ENCODE peak calls at places on chromosomes 11 and 22, in four cellular contexts. A is psoas muscle, H is aorta, L is stomach. Y is an unnamed sample. For H3K27me3, the result is how much of the 10 kb centered on the place peaks cover.

GRCh38 chr22:43925433-43926348 is 2.1 kb downstream of the PNPLA3 start:
- DNase-seq in A (peak), H (no peak), L (no peak), Y (peak)

GRCh38 chr11:71433648-71434450 is 14.3 kb downstream of the DHCR7 start:
- DNase-seq in A (no peak), H (no peak), L (peak), Y (peak)

GRCh38 chr22:17990942-17991341 is 33.4 kb downstream of the MICAL3 start:
- DNase-seq in A (no peak), H (no peak), L (no peak), Y (no peak)

GRCh38 chr11:4025957-4026324 is 68.7 kb upstream of the RRM1 start:
- DNase-seq in A (no peak), H (no peak), L (no peak), Y (no peak)

GRCh38 chr11:114026355-114026754 is 33.2 kb upstream of the ZBTB16 start:
- DNase-seq in A (no peak), H (no peak), L (no peak), Y (no peak)

GRCh38 chr11:105132716-105133511 is 6.7 kb downstream of the CARD18 start:
- DNase-seq in A (no peak), H (no peak), L (no peak), Y (no peak)

GRCh38 chr11:70549796-70550195 is 151.5 kb downstream of the CTTN start:
- DNase-seq in A (peak), H (peak), L (no peak), Y (no peak)

GRCh38 chr11:112281776-112282175 is 21.1 kb upstream of the PLET1 start:
- DNase-seq in A (no peak), H (no peak), L (no peak), Y (no peak)

GRCh38 chr11:27995082-27995481 is 112.9 kb downstream of the KIF18A start:
- DNase-seq in A (no peak), H (no peak), L (no peak), Y (no peak)

GRCh38 chr11:36009469-36009868 is 65.6 kb downstream of the LDLRAD3 start:
- DNase-seq in A (no peak), H (no peak), L (no peak), Y (no peak)

GRCh38 chr11:120065176-120065575 is 72.7 kb downstream of the TRIM29 start:
- DNase-seq in A (no peak), H (no peak), L (no peak), Y (no peak)

GRCh38 chr11:125941606-125942275 is 4.1 kb upstream of the VSIG10L2 start:
- DNase-seq in A (peak), H (peak), L (peak), Y (no peak)

GRCh38 chr11:59559886-59560285 is 48.5 kb downstream of the OR4D9 start:
- DNase-seq in A (no peak), H (no peak), L (no peak), Y (no peak)

GRCh38 chr11:66112041-66112491 is 42.0 kb downstream of the PACS1 start:
- DNase-seq in A (no peak), H (no peak), L (no peak), Y (no peak)

GRCh38 chr11:110130642-110131238 is 37.5 kb downstream of the ZC3H12C start:
- DNase-seq in A (no peak), H (no peak), L (no peak), Y (no peak)

GRCh38 chr11:65454311-65454695 is 31.7 kb downstream of the NEAT1 start:
- DNase-seq in A (peak), H (no peak), L (no peak), Y (no peak)

GRCh38 chr22:41567452-41567768 is 6.6 kb downstream of the CSDC2 start:
- DNase-seq in A (no peak), H (no peak), L (no peak), Y (no peak)
- H3K27me3 ChIP-seq in A (under half), H (under half), L (under half), Y (under half)

GRCh38 chr22:39149915-39150847 is 2.3 kb downstream of the CBX7 start:
- DNase-seq in A (peak), H (no peak), L (no peak), Y (no peak)
- H3K27me3 ChIP-seq in A (under half), H (under half), L (under half), Y (under half)

DNA sequence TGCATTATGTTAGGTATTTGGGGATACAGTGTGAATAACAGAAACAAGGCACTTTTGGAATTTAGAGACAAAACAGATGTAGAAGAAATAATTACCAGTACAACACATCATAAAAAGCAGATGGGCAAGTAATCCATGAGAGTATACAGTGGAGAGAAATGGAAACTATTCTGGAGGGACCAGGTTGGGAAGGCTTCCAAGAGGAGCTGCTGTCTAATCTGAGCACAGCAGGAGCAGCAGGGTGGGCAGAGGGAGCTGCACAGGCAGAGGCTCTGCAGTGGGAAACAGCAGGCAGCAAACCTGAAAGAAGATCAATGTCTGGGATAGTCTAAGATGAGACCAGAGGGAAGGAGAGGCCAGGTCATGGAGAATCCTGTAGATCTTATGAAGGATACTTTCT is 268.7 kb upstream of the CCDC90B start:
- DNase-seq in A (no peak), H (no peak), L (no peak), Y (no peak)
- H3K27me3 ChIP-seq in A (under half), H (under half), L (under half), Y (under half)

GRCh38 chr11:1786466-1786865 is 22.7 kb upstream of the CTSD start:
- DNase-seq in A (no peak), H (no peak), L (no peak), Y (no peak)
- H3K27me3 ChIP-seq in A (under half), H (under half), L (under half), Y (under half)

DNA sequence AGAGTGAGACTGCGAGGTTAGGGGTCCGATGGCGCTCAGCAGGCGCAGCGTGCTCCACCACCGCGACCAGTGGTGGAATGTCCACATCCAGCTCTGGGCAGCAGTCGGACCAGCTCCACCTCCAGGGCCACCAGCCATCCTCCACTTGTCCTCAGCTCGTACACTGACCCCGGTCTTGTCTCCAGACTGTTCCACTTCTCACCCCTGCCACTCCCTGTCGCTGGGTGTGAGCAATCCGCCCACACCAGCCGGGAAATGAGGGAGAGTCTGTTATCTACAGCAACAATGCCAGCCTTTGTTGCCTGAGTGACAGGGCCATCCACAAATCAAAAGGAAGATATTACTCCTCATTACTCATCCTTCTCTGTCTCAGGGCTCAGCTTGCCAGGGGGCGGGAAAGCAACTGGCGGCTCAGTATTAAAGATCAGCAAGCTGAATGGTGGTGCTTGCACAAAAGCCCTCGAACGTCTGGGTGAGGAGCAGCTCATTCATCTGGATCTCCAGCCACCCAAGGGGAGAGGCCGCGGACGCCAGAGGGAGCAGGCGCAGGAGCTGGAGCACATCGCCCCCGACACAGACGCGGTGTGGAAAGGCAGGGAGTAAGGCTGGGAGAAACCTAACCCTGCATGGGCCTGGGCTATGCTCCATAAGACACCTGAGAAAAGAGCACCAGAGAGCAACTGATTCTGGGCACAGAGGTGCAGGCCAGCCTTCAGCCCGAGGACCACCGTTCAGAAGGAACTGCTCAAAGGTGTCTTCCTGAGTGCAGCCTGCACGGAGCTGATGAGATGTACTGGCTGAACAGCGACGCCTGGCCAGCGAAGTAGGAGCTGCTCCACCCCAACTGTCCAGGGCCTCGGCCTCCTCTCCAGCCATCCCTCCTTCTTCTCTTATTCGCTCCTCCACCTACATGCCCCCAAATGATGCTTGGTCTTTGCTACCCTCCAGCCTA is 21.9 kb downstream of the IGSF9B start:
- DNase-seq in A (no peak), H (no peak), L (no peak), Y (peak)
- H3K27me3 ChIP-seq in A (under half), H (under half), L (under half), Y (under half)

GRCh38 chr11:128692750-128693578 is 908 bp upstream of the FLI1 start:
- DNase-seq in A (peak), H (peak), L (no peak), Y (peak)

GRCh38 chr11:128689586-128689945 is 4.3 kb upstream of the FLI1 start:
- DNase-seq in A (no peak), H (no peak), L (no peak), Y (no peak)

GRCh38 chr11:128689946-128690745 is 3.7 kb upstream of the FLI1 start:
- DNase-seq in A (no peak), H (peak), L (no peak), Y (no peak)

GRCh38 chr11:128690746-128691091 is 3.2 kb upstream of the FLI1 start:
- DNase-seq in A (no peak), H (no peak), L (no peak), Y (no peak)

GRCh38 chr11:128691802-128692749 is 1.8 kb upstream of the FLI1 start:
- DNase-seq in A (peak), H (no peak), L (no peak), Y (no peak)
- H3K27me3 ChIP-seq in A (under half), H (under half), L (half or more), Y (under half)

Y was measured in RWPE2.